ENCODE peak calls at places on chromosome 10, in ten cellular contexts. I, X, Q, Z, O, T, A, C, W and B are unnamed samples.

GRCh38 chr10:82171899-82172298 is 296.9 kb downstream of the NRG3 start:
- DNase-seq in C (no peak), T (no peak), Q (no peak), Z (no peak), A (no peak), O (no peak), I (no peak), W (no peak), X (no peak), B (no peak)

GRCh38 chr10:132449051-132449825 is 52.2 kb downstream of the PWWP2B start:
- DNase-seq in W (no peak), C (peak), Q (no peak), T (no peak), X (peak), O (no peak), Z (peak), I (peak), A (peak), B (no peak)

GRCh38 chr10:25555865-25556264 is 378.2 kb upstream of the MYO3A start:
- DNase-seq in A (no peak), O (no peak), X (no peak), W (no peak), Q (no peak), C (no peak), Z (no peak), I (no peak), T (no peak), B (no peak)

GRCh38 chr10:97644961-97645360 is 4.5 kb downstream of the PI4K2A start:
- DNase-seq in I (no peak), W (no peak), Q (no peak), O (no peak), Z (no peak), A (no peak), T (no peak), C (no peak), X (no peak), B (no peak)

GRCh38 chr10:94623572-94623971 is 60.0 kb upstream of the CYP2C18 start:
- DNase-seq in I (no peak), Z (no peak), X (no peak), Q (no peak), W (peak), A (no peak), C (no peak), O (no peak), T (no peak), B (no peak)

GRCh38 chr10:80279146-80279545 is 10.3 kb downstream of the MAT1A start:
- DNase-seq in A (no peak), W (no peak), I (no peak), C (no peak), Q (no peak), Z (no peak), X (no peak), O (no peak), T (no peak), B (no peak)

GRCh38 chr10:29535012-29535777 is 99.6 kb downstream of the SVIL start:
- DNase-seq in C (no peak), I (peak), W (peak), A (no peak), X (peak), O (no peak), T (peak), Q (peak), Z (peak), B (no peak)

GRCh38 chr10:46096909-46097575 is 51.0 kb upstream of the MSMB start:
- DNase-seq in Q (no peak), Z (no peak), I (no peak), C (no peak), A (peak), T (no peak), O (no peak), W (no peak), X (peak), B (no peak)

GRCh38 chr10:18100664-18101063 is 39.6 kb upstream of the CACNB2 start:
- DNase-seq in I (no peak), W (no peak), Q (no peak), A (no peak), O (no peak), T (no peak), C (no peak), Z (no peak), X (peak), B (no peak)

GRCh38 chr10:22427890-22428571 is 82.7 kb downstream of the SPAG6 start:
- DNase-seq in O (no peak), Z (no peak), I (peak), Q (no peak), X (peak), C (no peak), T (peak), A (no peak), W (no peak), B (no peak)

GRCh38 chr10:71727429-71728217 is 8.0 kb upstream of the C10orf105 start:
- DNase-seq in Q (no peak), C (peak), W (no peak), T (peak), Z (no peak), X (peak), I (peak), O (peak), A (no peak), B (no peak)

GRCh38 chr10:114547466-114547865 is 110.6 kb downstream of the ABLIM1 start:
- DNase-seq in A (peak), W (no peak), X (no peak), Q (no peak), C (peak), T (no peak), O (no peak), I (no peak), Z (no peak), B (no peak)

GRCh38 chr10:31147220-31147608 is 115.5 kb upstream of the ZNF438 start:
- DNase-seq in Z (no peak), I (peak), T (peak), A (no peak), Q (no peak), O (no peak), C (no peak), W (no peak), X (peak), B (no peak)

GRCh38 chr10:23330953-23331352 is 13.6 kb downstream of the C10orf67 start:
- DNase-seq in O (no peak), I (no peak), C (no peak), X (no peak), W (no peak), A (no peak), Z (no peak), T (no peak), Q (no peak), B (no peak)

GRCh38 chr10:73413108-73413527 is 740 bp downstream of the ANXA7 start:
- DNase-seq in X (no peak), O (no peak), I (peak), A (no peak), Q (peak), T (no peak), W (peak), Z (no peak), C (peak), B (no peak)

GRCh38 chr10:8369666-8370065 is 315.2 kb downstream of the GATA3 start:
- DNase-seq in Z (no peak), W (no peak), I (peak), X (no peak), T (peak), O (peak), Q (no peak), C (no peak), A (no peak), B (no peak)

GRCh38 chr10:91743460-91743859 is 54.8 kb upstream of the TNKS2 start:
- DNase-seq in X (no peak), A (no peak), W (no peak), Z (no peak), I (peak), T (peak), C (no peak), O (no peak), Q (no peak), B (no peak)

GRCh38 chr10:32413513-32413912 is 32.4 kb upstream of the CCDC7 start:
- DNase-seq in T (peak), O (no peak), Z (no peak), C (no peak), I (peak), X (peak), A (no peak), W (no peak), Q (no peak), B (no peak)

GRCh38 chr10:48234807-48235206 is 39.7 kb downstream of the FRMPD2 start:
- DNase-seq in O (no peak), A (no peak), C (no peak), X (no peak), T (no peak), Q (no peak), Z (no peak), W (peak), I (no peak), B (no peak)

GRCh38 chr10:63887026-63887589 is 365.9 kb downstream of the REEP3 start:
- DNase-seq in Q (peak), X (no peak), C (no peak), W (peak), T (no peak), O (peak), I (no peak), Z (peak), A (peak), B (no peak)

GRCh38 chr10:132457328-132458070 is 60.5 kb downstream of the PWWP2B start:
- DNase-seq in Q (peak), W (no peak), Z (peak), X (no peak), I (no peak), O (no peak), C (peak), A (peak), T (no peak), B (no peak)

GRCh38 chr10:52567247-52567580 is 205.4 kb downstream of the MBL2 start:
- DNase-seq in C (no peak), A (no peak), X (no peak), T (no peak), O (no peak), I (no peak), W (no peak), Z (no peak), Q (no peak), B (no peak)

GRCh38 chr10:34880817-34881216 is 65.7 kb upstream of the PARD3 start:
- DNase-seq in I (no peak), X (no peak), O (no peak), W (no peak), Z (no peak), C (no peak), A (no peak), Q (no peak), T (no peak), B (no peak)

GRCh38 chr10:71423936-71424335 is 27.2 kb downstream of the CDH23 start:
- DNase-seq in Z (no peak), A (no peak), X (no peak), O (no peak), C (no peak), T (no peak), Q (no peak), I (no peak), W (no peak), B (no peak)

GRCh38 chr10:80075781-80076180 is 2.7 kb upstream of the TMEM254 start:
- DNase-seq in I (peak), X (peak), O (no peak), T (peak), C (no peak), A (no peak), W (no peak), Q (no peak), Z (no peak), B (no peak)

GRCh38 chr10:76572021-76572420 is 1065.6 kb downstream of the KCNMA1 start:
- DNase-seq in C (no peak), I (no peak), Z (no peak), T (no peak), A (no peak), W (no peak), Q (no peak), X (no peak), O (no peak), B (no peak)

GRCh38 chr10:83994351-83994750 is 145.0 kb upstream of the GHITM start:
- DNase-seq in O (no peak), T (no peak), X (no peak), I (no peak), W (no peak), Q (no peak), C (no peak), Z (no peak), A (no peak), B (no peak)

GRCh38 chr10:83988435-83988834 is 150.9 kb upstream of the GHITM start:
- DNase-seq in O (no peak), I (no peak), A (no peak), Z (no peak), C (no peak), Q (no peak), T (no peak), X (no peak), W (no peak), B (no peak)

GRCh38 chr10:83995932-83996331 is 143.4 kb upstream of the GHITM start:
- DNase-seq in X (no peak), W (no peak), C (no peak), I (no peak), Q (no peak), A (no peak), Z (no peak), T (no peak), O (no peak), B (no peak)

GRCh38 chr10:83990126-83990525 is 149.2 kb upstream of the GHITM start:
- DNase-seq in X (no peak), I (no peak), O (peak), Z (no peak), W (no peak), A (no peak), C (no peak), T (no peak), Q (no peak), B (no peak)

GRCh38 chr10:83991986-83992753 is 147.1 kb upstream of the GHITM start:
- DNase-seq in C (no peak), I (peak), Q (peak), O (no peak), T (peak), X (no peak), A (no peak), W (peak), Z (no peak), B (no peak)
- TF ChIP-seq CTCF in C (no peak), I (peak), Q (peak), O (peak), T (peak), X (no peak), A (no peak), W (peak), Z (no peak), B (peak)

DNA sequence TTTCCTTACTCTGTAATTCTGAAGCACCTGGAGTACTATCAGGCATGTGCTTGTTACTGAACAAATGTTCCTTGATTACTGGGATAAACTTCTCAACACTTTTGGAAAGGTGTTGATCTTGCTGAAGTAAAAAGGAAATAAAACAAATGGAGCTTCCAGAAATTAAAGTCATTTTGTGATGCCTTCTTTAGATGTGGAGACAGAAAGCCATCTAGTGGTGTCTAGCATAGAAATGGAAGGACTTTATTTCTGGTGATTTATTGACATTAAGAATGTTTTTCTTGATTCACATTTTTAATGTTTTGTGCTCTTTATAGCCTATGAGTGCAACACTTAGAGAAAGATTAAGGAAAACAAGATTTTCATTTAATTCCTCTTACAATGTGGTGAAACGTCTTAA is 1.4 kb downstream of the SFR1 start:
- DNase-seq in I (peak), X (peak), W (no peak), O (no peak), T (peak), A (no peak), Z (no peak), Q (no peak), C (no peak), B (no peak)
- TF ChIP-seq CTCF in I (peak), X (peak), W (peak), O (peak), T (peak), A (no peak), Z (no peak), Q (no peak), C (no peak), B (peak)

GRCh38 chr10:111207525-111207924 is 130.7 kb downstream of the ADRA2A start:
- DNase-seq in W (no peak), Z (no peak), T (no peak), O (no peak), X (no peak), C (peak), Q (no peak), A (no peak), I (no peak), B (no peak)
- TF ChIP-seq CTCF in W (peak), Z (no peak), T (no peak), O (peak), X (no peak), C (no peak), Q (no peak), A (no peak), I (no peak), B (peak)

GRCh38 chr10:12848439-12849173 is 152.9 kb downstream of the CCDC3 start:
- DNase-seq in X (no peak), Q (no peak), O (no peak), C (no peak), A (no peak), T (no peak), Z (no peak), I (no peak), W (no peak), B (no peak)

GRCh38 chr10:12846718-12847117 is 154.8 kb downstream of the CCDC3 start:
- DNase-seq in W (no peak), I (no peak), C (no peak), Z (no peak), X (peak), A (no peak), Q (no peak), O (no peak), T (no peak), B (no peak)

GRCh38 chr10:12849351-12850181 is 151.9 kb downstream of the CCDC3 start:
- DNase-seq in Z (no peak), C (no peak), X (no peak), A (no peak), Q (peak), I (peak), W (no peak), O (no peak), T (peak), B (no peak)

GRCh38 chr10:12844796-12845524 is 156.6 kb downstream of the CCDC3 start:
- DNase-seq in T (peak), A (no peak), Q (no peak), O (no peak), I (peak), W (no peak), Z (no peak), X (peak), C (no peak), B (no peak)

DNA sequence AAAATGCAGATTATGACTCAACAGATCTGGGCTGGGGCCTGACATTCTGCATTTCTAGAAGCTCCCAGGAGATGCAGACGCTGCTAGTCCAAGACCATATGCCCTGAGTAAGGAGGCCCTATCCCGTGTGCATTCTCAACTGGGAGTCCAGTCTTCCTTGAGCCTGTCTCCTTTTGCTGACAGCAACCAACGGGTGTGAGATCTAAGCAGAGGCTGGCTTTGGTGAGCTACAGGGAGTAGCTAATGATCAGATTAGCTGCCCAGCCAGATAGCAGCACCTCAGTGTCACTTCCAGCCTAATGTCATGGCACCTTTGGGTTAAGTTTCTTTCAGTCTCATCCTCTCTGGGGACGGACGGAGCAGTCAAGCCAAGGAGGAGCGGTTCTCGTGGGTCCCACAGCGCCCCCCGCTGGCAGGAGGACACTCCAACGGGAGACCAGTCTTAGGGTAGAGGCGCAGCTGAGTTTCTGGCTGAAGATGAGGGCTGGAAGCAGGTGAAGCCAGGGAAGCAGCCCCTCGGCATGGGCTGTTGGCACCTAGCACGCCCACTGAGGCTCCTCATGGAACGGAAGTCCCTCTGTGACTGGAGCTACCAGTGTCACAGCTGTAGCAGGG is 154.0 kb downstream of the CCDC3 start:
- DNase-seq in Q (peak), C (no peak), O (no peak), Z (no peak), W (peak), X (no peak), T (no peak), A (peak), I (no peak), B (no peak)
- TF ChIP-seq CTCF in Q (peak), C (no peak), O (peak), Z (no peak), W (peak), X (peak), T (peak), A (no peak), I (no peak), B (peak)

GRCh38 chr10:15579605-15580004 is 140.1 kb downstream of the ITGA8 start:
- DNase-seq in T (no peak), X (peak), W (no peak), O (no peak), C (no peak), I (no peak), Q (no peak), A (no peak), Z (no peak), B (no peak)
- TF ChIP-seq CTCF in T (no peak), X (no peak), W (no peak), O (no peak), C (no peak), I (no peak), Q (no peak), A (no peak), Z (no peak), B (no peak)

DNA sequence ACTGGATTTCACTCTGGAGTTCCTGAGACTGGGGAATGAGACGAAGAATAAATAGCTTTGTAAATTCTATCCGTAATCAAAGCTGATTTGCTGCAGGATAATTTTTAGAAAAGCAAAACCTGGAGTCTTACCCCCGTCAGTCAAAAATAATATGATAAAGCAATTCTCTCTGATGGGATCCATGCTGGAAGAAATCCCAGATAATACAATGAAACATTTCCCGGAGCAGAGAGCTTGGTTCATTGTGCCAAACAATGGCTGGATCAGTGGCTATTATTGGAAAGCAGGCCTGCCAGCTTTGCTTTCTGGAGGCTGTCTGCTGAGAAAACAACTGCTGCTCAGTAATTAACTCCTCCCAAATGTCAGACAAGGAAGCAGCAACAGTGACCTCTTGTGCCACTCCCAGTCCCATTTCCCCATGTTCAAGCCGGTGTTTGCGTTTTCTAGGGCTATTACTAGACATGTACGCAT is 609.4 kb upstream of the PCDH15 start:
- DNase-seq in W (peak), O (no peak), A (no peak), C (no peak), Z (peak), T (no peak), Q (peak), X (peak), I (peak), B (no peak)
- TF ChIP-seq CTCF in W (peak), O (no peak), A (no peak), C (no peak), Z (peak), T (no peak), Q (peak), X (peak), I (peak), B (peak)

GRCh38 chr10:92849576-92850090 is 1.3 kb downstream of the EXOC6 start:
- DNase-seq in T (no peak), Q (no peak), X (no peak), O (no peak), W (no peak), A (no peak), Z (no peak), I (no peak), C (no peak), B (no peak)

GRCh38 chr10:92848037-92848440 is 281 bp upstream of the EXOC6 start:
- DNase-seq in T (no peak), Q (peak), O (no peak), W (no peak), A (no peak), C (no peak), Z (no peak), I (no peak), X (no peak), B (no peak)

GRCh38 chr10:92847185-92847864 is 995 bp upstream of the EXOC6 start:
- DNase-seq in T (peak), I (peak), O (no peak), C (no peak), W (no peak), Q (no peak), X (no peak), A (no peak), Z (no peak), B (no peak)

GRCh38 chr10:92849234-92849525 is 860 bp downstream of the EXOC6 start:
- DNase-seq in T (peak), C (no peak), I (peak), Q (no peak), X (no peak), A (no peak), Z (no peak), W (no peak), O (no peak), B (no peak)

GRCh38 chr10:92848441-92849233 is at the start of gene EXOC6:
- DNase-seq in C (peak), Z (peak), W (peak), T (peak), Q (peak), I (peak), X (peak), A (peak), O (peak), B (peak)
- TF ChIP-seq CTCF in C (no peak), Z (no peak), W (no peak), T (no peak), Q (no peak), I (no peak), X (no peak), A (no peak), O (no peak), B (no peak)

GRCh38 chr10:103854687-103855423 is 521 bp downstream of the SH3PXD2A start:
- DNase-seq in A (peak), Z (peak), X (peak), T (no peak), I (no peak), W (peak), Q (peak), O (no peak), C (no peak), B (no peak)
- TF ChIP-seq CTCF in A (no peak), Z (no peak), X (peak), T (no peak), I (no peak), W (peak), Q (no peak), O (no peak), C (no peak), B (no peak)

GRCh38 chr10:113128450-113129105 is 178.5 kb downstream of the TCF7L2 start:
- DNase-seq in A (no peak), W (no peak), Z (no peak), C (no peak), X (peak), O (no peak), I (no peak), T (no peak), Q (no peak), B (no peak)
- TF ChIP-seq CTCF in A (no peak), W (no peak), Z (no peak), C (no peak), X (no peak), O (no peak), I (no peak), T (no peak), Q (no peak), B (no peak)